ENCODE peak calls at places on chromosomes 16 and 17, in five cellular contexts. S is adipocyte, E is keratinocyte, J is upper lobe of right lung, P is fibroblast of lung. B is an unnamed sample.

GRCh38 chr16:67393111-67393789 is at the start of gene TPPP3:
- DNase-seq in E (no peak), P (peak; percentile 71), J (peak; percentile 90), S (peak; percentile 90), B (peak; percentile 92)

GRCh38 chr17:68511671-68512246 is 471 bp upstream of the PRKAR1A start:
- DNase-seq in S (peak; percentile 86), P (peak; percentile 73), J (peak; percentile 91), E (no peak), B (peak; percentile 85)

GRCh38 chr17:43831633-43832032 is 1.3 kb downstream of the MPP3 start:
- DNase-seq in P (no peak), S (no peak), E (no peak), J (peak; percentile 83), B (peak; percentile 83)

GRCh38 chr16:4765511-4766474 is 1.2 kb downstream of the ZNF500 start:
- DNase-seq in S (no peak), P (no peak), J (no peak), E (no peak), B (no peak)

GRCh38 chr17:81508639-81509047 is 4.0 kb downstream of the ACTG1 start:
- DNase-seq in P (peak; percentile 58), J (no peak), E (no peak), S (peak; percentile 34), B (no peak)

GRCh38 chr16:649646-650045 is 481 bp downstream of the WDR90 start:
- DNase-seq in S (peak; percentile 43), P (no peak), E (no peak), J (no peak), B (no peak)

GRCh38 chr16:87380403-87380802 is 3.2 kb downstream of the FBXO31 start:
- DNase-seq in P (no peak), J (no peak), S (no peak), E (no peak), B (peak; percentile 10)

GRCh38 chr16:70750893-70751467 is 50.0 kb downstream of the VAC14 start:
- DNase-seq in E (no peak), P (peak; percentile 98), J (peak; percentile 82), S (no peak), B (peak; percentile 76)

GRCh38 chr17:30379303-30380105 is 777 bp downstream of the CPD start:
- DNase-seq in P (no peak), E (no peak), S (peak; percentile 41), J (peak; percentile 73), B (peak; percentile 20)

GRCh38 chr16:28029387-28030002 is 34.0 kb downstream of the GSG1L start:
- DNase-seq in J (no peak), P (no peak), E (no peak), S (no peak), B (no peak)

GRCh38 chr17:81976332-81977210 is 858 bp upstream of the ASPSCR1 start:
- DNase-seq in S (no peak), E (no peak), P (peak; percentile 15), J (peak; percentile 86), B (no peak)

GRCh38 chr16:31376705-31377104 is 16.4 kb upstream of the ITGAD start:
- DNase-seq in J (no peak), P (no peak), S (no peak), E (no peak), B (no peak)

GRCh38 chr17:42817866-42818265 is 6.2 kb downstream of the BECN1 start:
- DNase-seq in P (peak; percentile 83), J (no peak), S (no peak), E (no peak), B (no peak)

GRCh38 chr16:10949424-10949970 is 5.1 kb downstream of the CLEC16A start:
- DNase-seq in E (no peak), S (no peak), P (peak; percentile 39), J (no peak), B (no peak)

GRCh38 chr16:77840623-77841274 is 52.4 kb downstream of the VAT1L start:
- DNase-seq in E (no peak), S (no peak), P (peak; percentile 74), J (no peak), B (no peak)

GRCh38 chr16:714558-715447 is at the start of gene METRN:
- DNase-seq in P (peak; percentile 81), S (peak; percentile 98), J (peak; percentile 96), E (no peak), B (peak; percentile 95)

GRCh38 chr17:20234266-20234665 is 225.1 kb downstream of the SPECC1 start:
- DNase-seq in S (no peak), E (no peak), J (no peak), P (no peak), B (no peak)

GRCh38 chr16:35798885-35799426 is 2339.5 kb downstream of the TP53TG3F start:
- DNase-seq in P (no peak), S (no peak), E (no peak), J (peak; percentile 33), B (peak; percentile 69)

GRCh38 chr16:85673529-85674417 is 15.0 kb downstream of the GINS2 start:
- DNase-seq in P (peak; percentile 74), E (no peak), J (peak; percentile 86), S (no peak), B (peak; percentile 60)

GRCh38 chr16:50153648-50154368 is 702 bp downstream of the TENT4B start:
- DNase-seq in E (no peak), S (peak; percentile 55), P (peak; percentile 6), J (peak; percentile 78), B (peak; percentile 46)

GRCh38 chr16:22395960-22396359 is 21.5 kb upstream of the CDR2 start:
- DNase-seq in E (no peak), S (no peak), J (no peak), P (no peak), B (no peak)

GRCh38 chr16:22402191-22402590 is 27.8 kb upstream of the CDR2 start:
- DNase-seq in E (no peak), J (no peak), S (no peak), P (peak; percentile 44), B (no peak)

GRCh38 chr16:22397931-22398330 is 23.5 kb upstream of the CDR2 start:
- DNase-seq in E (no peak), P (no peak), S (no peak), J (no peak), B (no peak)

GRCh38 chr16:22397459-22397858 is 23.0 kb upstream of the CDR2 start:
- DNase-seq in S (peak; percentile 97), P (peak; percentile 98), J (no peak), E (no peak), B (no peak)

GRCh38 chr16:22400899-22401298 is 26.5 kb upstream of the CDR2 start:
- DNase-seq in J (no peak), P (no peak), E (no peak), S (no peak), B (no peak)
- H3K4me1 ChIP-seq in J (peaks cover 4% of the 10 kb centered on the region), P (peaks cover 12% of the 10 kb centered on the region), E (peaks cover 38% of the 10 kb centered on the region), S (peaks cover 34% of the 10 kb centered on the region), B (peaks cover 8% of the 10 kb centered on the region)

DNA sequence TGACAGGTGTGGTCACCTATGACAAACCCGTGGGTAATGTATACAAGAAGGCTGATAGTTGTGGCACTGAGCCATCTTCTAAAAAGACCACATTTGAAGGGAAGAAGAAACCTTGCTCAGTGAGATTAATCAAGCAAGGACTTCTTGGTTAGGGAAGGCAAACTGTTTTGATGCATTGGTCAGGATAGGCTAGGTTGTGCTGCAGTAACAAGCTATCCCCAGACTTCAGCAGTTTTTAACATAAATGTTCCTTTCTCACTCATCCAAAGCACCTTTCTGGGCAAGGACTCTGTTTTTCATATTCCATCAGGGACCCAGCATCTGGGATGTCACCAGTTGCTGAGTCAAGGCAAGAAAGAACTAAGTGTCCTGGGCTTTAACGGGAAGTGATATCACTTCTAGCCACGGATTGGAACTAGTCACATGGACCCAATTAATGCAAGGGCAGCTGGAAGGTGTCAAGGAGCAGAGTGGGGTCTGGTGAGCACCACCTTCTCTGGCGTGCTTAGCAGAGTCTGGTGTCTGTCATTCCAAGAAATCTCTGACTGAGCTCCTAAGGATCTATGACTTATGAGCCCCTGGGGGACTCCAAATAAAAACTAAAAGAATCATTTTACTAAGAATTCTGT is 52.0 kb upstream of the CCL2 start:
- DNase-seq in S (no peak), E (no peak), P (no peak), J (no peak), B (no peak)
- H3K4me1 ChIP-seq in S (no peaks in the 10 kb centered on the region), E (no peaks in the 10 kb centered on the region), P (no peaks in the 10 kb centered on the region), J (no peaks in the 10 kb centered on the region), B (peaks cover 27% of the 10 kb centered on the region)

GRCh38 chr16:73062640-73063283 is 14.8 kb upstream of the ZFHX3 start:
- DNase-seq in E (no peak), S (no peak), P (peak; percentile 24), J (no peak), B (no peak)
- H3K4me1 ChIP-seq in E (peaks cover 38% of the 10 kb centered on the region), S (peaks cover 33% of the 10 kb centered on the region), P (peaks cover 30% of the 10 kb centered on the region), J (peaks cover 29% of the 10 kb centered on the region), B (peaks cover 66% of the 10 kb centered on the region)

DNA sequence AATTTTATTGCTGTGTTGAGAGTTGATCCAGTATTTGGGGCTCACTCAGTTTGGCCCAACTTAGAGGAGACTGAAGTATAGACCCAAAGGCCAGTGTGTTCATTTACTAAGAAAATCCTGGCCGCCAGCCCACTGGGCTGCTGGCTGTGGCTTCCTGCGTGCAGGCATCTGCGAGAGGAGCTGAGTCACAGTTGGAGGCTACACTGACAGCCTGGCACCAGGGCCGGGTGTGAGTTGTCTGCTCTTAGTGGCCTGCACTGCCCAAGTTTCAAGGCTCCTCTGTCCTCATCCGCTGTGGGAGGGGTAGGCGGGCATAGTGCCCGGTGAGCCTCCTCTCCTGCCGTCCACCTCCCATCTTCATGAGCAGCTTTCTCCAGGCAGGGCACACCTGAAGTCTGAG is 54.2 kb downstream of the PLD6 start:
- DNase-seq in S (peak; percentile 96), E (no peak), J (peak; percentile 77), P (peak; percentile 96), B (peak; percentile 88)
- H3K4me1 ChIP-seq in S (peaks cover 65% of the 10 kb centered on the region), E (peaks cover 58% of the 10 kb centered on the region), J (peaks cover 15% of the 10 kb centered on the region), P (peaks cover 31% of the 10 kb centered on the region), B (peaks cover 43% of the 10 kb centered on the region)

DNA sequence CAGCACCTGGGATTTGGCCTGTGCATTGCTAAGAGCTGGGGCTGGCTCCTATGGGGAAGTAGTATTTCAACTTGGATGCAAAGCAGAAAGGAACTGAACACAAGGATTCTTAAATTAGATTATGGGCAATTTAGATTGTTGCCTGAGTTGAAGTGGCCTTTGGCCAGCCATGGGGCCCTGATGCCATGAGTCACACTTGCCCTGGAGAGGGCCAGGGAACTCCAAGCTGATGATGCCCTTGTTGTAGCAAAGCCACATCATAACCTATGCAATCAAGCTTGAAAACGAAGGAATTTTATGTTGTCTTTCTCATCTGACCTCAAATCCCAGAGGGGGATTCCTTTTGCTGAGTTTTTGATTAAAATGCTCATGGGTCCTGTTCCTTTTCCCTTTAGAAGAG is 3.9 kb upstream of the SPATA32 start:
- DNase-seq in P (peak; percentile 83), E (no peak), S (peak; percentile 74), J (no peak), B (no peak)
- H3K4me1 ChIP-seq in P (peaks cover 19% of the 10 kb centered on the region), E (peaks cover 12% of the 10 kb centered on the region), S (peaks cover 45% of the 10 kb centered on the region), J (peaks cover 14% of the 10 kb centered on the region), B (peaks cover 44% of the 10 kb centered on the region)

DNA sequence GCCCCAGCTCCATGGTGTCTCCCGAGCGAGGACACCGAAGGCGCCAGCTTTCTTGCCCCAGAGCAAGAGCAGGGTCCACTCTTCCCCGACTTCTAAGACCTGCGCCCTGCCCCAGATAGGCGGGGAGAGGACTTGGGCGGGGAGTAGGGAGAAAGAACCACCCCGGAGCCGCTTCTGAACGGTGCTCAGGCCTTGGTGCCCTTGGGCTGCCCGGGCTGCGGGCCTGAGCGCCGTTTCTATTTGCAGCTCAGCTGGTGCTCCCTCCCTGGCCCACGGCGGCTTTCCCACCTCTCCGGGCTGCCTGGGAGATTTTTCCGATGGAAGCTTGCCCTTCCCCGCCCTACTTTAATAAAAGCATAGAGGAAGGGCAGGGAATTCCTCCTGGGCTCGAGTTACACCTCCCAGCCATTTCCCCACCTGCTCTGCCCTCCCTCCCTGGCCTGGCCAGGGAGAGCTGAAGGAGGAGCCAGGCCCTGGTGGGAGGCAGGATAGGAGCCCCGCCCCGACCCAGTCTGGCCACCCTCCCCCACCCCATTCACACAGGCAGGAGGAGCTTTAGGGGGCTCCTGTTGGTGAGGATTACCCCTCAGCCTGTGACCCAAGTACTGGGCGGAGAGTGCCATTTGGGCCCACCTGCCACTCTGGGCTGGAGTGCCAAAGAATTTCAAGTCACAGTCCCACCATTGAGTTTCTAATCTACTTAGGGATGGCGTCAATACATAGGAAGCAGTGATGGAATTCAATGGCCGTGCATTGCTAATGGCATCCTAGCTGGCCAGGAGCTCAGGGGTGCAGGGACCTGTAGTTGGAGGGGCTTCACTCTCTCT is 2.0 kb downstream of the MMP15 start:
- DNase-seq in E (no peak), J (peak; percentile 81), S (peak; percentile 25), P (peak; percentile 25), B (peak; percentile 70)
- H3K4me1 ChIP-seq in E (peaks cover 23% of the 10 kb centered on the region), J (peaks cover 67% of the 10 kb centered on the region), S (peaks cover 26% of the 10 kb centered on the region), P (peaks cover 7% of the 10 kb centered on the region), B (peaks cover 100% of the 10 kb centered on the region)

B was measured in left ventricle myocardium inferior.